ENCODE peak calls at places on chromosomes 12 and 14, in ten cellular contexts. O is activated naive CD4-positive, alpha-beta T cell; M is stimulated activated effector memory CD8-positive, alpha-beta T cell treated with anti-CD3 and anti-CD28 coated beads, Interleukin-12 subunit alpha, Interleukin-12 subunit beta, amount 100 ng/mL, for 72 hours; E is fibroblast of mammary gland; C is stimulated activated CD4-positive, alpha-beta T cell treated with anti-CD3 and anti-CD28 coated beads, Interleukin-4, amount 100 ng/mL, for 24 hours; V is fibroblast of the aortic adventitia; Z is suprapubic skin; J is AG10803; R is GM03348; B is right lobe of liver. A is an unnamed sample.

GRCh38 chr12:53561590-53561953 is 54.3 kb upstream of the NPFF start:
- DNase-seq in O (no peak), M (no peak), E (peak), C (no peak), V (peak), Z (no peak), J (peak), R (peak), B (no peak), A (no peak)

GRCh38 chr12:46523863-46524770 is 151.5 kb upstream of the SLC38A2 start:
- DNase-seq in O (peak), M (peak), E (peak), C (peak), V (peak), Z (no peak), J (peak), R (peak), B (no peak), A (no peak)

GRCh38 chr14:89237923-89238529 is 179.0 kb downstream of the FOXN3 start:
- DNase-seq in O (no peak), M (no peak), E (peak), C (no peak), V (no peak), Z (no peak), J (peak), R (peak), B (no peak), A (no peak)

GRCh38 chr14:98433436-98433835 is 838.6 kb downstream of the BCL11B start:
- DNase-seq in O (no peak), M (no peak), E (no peak), C (no peak), V (no peak), Z (no peak), J (no peak), R (no peak), B (no peak), A (no peak)

GRCh38 chr14:90582166-90582565 is 185.3 kb downstream of the CALM1 start:
- DNase-seq in O (no peak), M (no peak), E (no peak), C (no peak), V (no peak), Z (no peak), J (no peak), R (no peak), B (no peak), A (no peak)

GRCh38 chr12:11729008-11729407 is 79.5 kb downstream of the ETV6 start:
- DNase-seq in O (no peak), M (no peak), E (no peak), C (no peak), V (no peak), Z (no peak), J (no peak), R (no peak), B (no peak), A (no peak)

GRCh38 chr14:93949511-93950075 is 22.4 kb downstream of the FAM181A start:
- DNase-seq in O (no peak), M (no peak), E (no peak), C (no peak), V (no peak), Z (no peak), J (no peak), R (no peak), B (no peak), A (no peak)

GRCh38 chr12:51538599-51538998 is 52.4 kb upstream of the SCN8A start:
- DNase-seq in O (no peak), M (no peak), E (no peak), C (no peak), V (no peak), Z (no peak), J (no peak), R (no peak), B (no peak), A (no peak)

GRCh38 chr12:51326762-51327439 is 2.9 kb upstream of the BIN2 start:
- DNase-seq in O (no peak), M (no peak), E (peak), C (no peak), V (peak), Z (no peak), J (peak), R (peak), B (no peak), A (peak)

GRCh38 chr14:73458219-73458976 is at the start of gene NUMB:
- DNase-seq in O (peak), M (peak), E (peak), C (peak), V (peak), Z (peak), J (peak), R (peak), B (peak), A (peak)

GRCh38 chr12:30753233-30753632 is 1.5 kb downstream of the CAPRIN2 start:
- DNase-seq in O (no peak), M (no peak), E (peak), C (no peak), V (peak), Z (no peak), J (peak), R (peak), B (no peak), A (no peak)

GRCh38 chr14:60618200-60618599 is 31.1 kb downstream of the SIX1 start:
- DNase-seq in O (no peak), M (no peak), E (no peak), C (no peak), V (no peak), Z (no peak), J (no peak), R (no peak), B (no peak), A (no peak)

GRCh38 chr12:21149849-21150248 is 18.9 kb downstream of the SLCO1B1 start:
- DNase-seq in O (no peak), M (no peak), E (no peak), C (no peak), V (no peak), Z (no peak), J (no peak), R (no peak), B (no peak), A (no peak)

GRCh38 chr12:25054783-25055144 is 105.9 kb upstream of the BCAT1 start:
- DNase-seq in O (peak), M (peak), E (no peak), C (peak), V (no peak), Z (no peak), J (no peak), R (no peak), B (no peak), A (no peak)

GRCh38 chr14:81625343-81625742 is 91.7 kb upstream of the SEL1L start:
- DNase-seq in O (no peak), M (no peak), E (peak), C (no peak), V (no peak), Z (no peak), J (peak), R (peak), B (no peak), A (no peak)

GRCh38 chr14:95348395-95349080 is 28.8 kb upstream of the CLMN start:
- DNase-seq in O (no peak), M (no peak), E (no peak), C (no peak), V (no peak), Z (peak), J (no peak), R (no peak), B (no peak), A (no peak)

GRCh38 chr14:105481886-105482454 is 4.7 kb upstream of the CRIP1 start:
- DNase-seq in O (peak), M (peak), E (peak), C (peak), V (peak), Z (peak), J (peak), R (peak), B (peak), A (peak)

GRCh38 chr14:100107236-100107635 is 42.0 kb downstream of the EVL start:
- DNase-seq in O (no peak), M (no peak), E (no peak), C (no peak), V (no peak), Z (no peak), J (no peak), R (no peak), B (no peak), A (no peak)

GRCh38 chr12:128091101-128091795 is 175.7 kb upstream of the TMEM132C start:
- DNase-seq in O (no peak), M (no peak), E (no peak), C (no peak), V (no peak), Z (no peak), J (no peak), R (no peak), B (no peak), A (no peak)

GRCh38 chr14:58871972-58872530 is 234.3 kb downstream of the DACT1 start:
- DNase-seq in O (no peak), M (no peak), E (peak), C (no peak), V (peak), Z (no peak), J (peak), R (peak), B (no peak), A (no peak)

GRCh38 chr14:70289138-70289537 is 70.3 kb downstream of the COX16 start:
- DNase-seq in O (no peak), M (no peak), E (no peak), C (peak), V (no peak), Z (no peak), J (no peak), R (no peak), B (no peak), A (peak)

GRCh38 chr14:36028218-36028617 is 148.3 kb downstream of the PTCSC3 start:
- DNase-seq in O (no peak), M (no peak), E (no peak), C (no peak), V (no peak), Z (no peak), J (no peak), R (no peak), B (no peak), A (no peak)

GRCh38 chr14:102949801-102950451 is 27.5 kb downstream of the AMN start:
- DNase-seq in O (no peak), M (no peak), E (no peak), C (no peak), V (peak), Z (no peak), J (peak), R (no peak), B (peak), A (no peak)

GRCh38 chr12:118589162-118589561 is 212.8 kb downstream of the SUDS3 start:
- DNase-seq in O (no peak), M (no peak), E (no peak), C (no peak), V (no peak), Z (no peak), J (no peak), R (no peak), B (no peak), A (no peak)

GRCh38 chr14:32939254-32940065 is 781 bp downstream of the NPAS3 start:
- DNase-seq in O (no peak), M (no peak), E (peak), C (no peak), V (peak), Z (peak), J (peak), R (peak), B (peak), A (no peak)

GRCh38 chr12:19412844-19413243 is 26.4 kb upstream of the AEBP2 start:
- DNase-seq in O (no peak), M (no peak), E (no peak), C (no peak), V (peak), Z (no peak), J (no peak), R (no peak), B (no peak), A (no peak)

GRCh38 chr12:53328043-53328435 is 6.6 kb upstream of the AAAS start:
- DNase-seq in O (no peak), M (no peak), E (no peak), C (no peak), V (no peak), Z (no peak), J (no peak), R (no peak), B (no peak), A (no peak)